ENCODE peak calls at places on chromosomes 7 and 10, in seven cellular contexts. Y is stomach, V is upper lobe of left lung, F is H1, T is right lobe of liver, U is body of pancreas, N is transverse colon. Q is an unnamed sample.

GRCh38 chr10:131314799-131315198 is 3.3 kb upstream of the TCERG1L start:
- DNase-seq in U (no peak), N (no peak), F (no peak), Y (no peak), T (no peak), V (no peak), Q (no peak)

GRCh38 chr7:17371656-17372524 is 73.4 kb downstream of the AHR start:
- DNase-seq in N (no peak), Y (no peak), U (no peak), F (no peak), T (no peak), V (no peak), Q (peak; percentile 72)

GRCh38 chr10:33621143-33621542 is 286.7 kb upstream of the NRP1 start:
- DNase-seq in T (no peak), Y (no peak), V (no peak), U (no peak), N (no peak), F (no peak), Q (no peak)

GRCh38 chr7:146053492-146053891 is 63.1 kb upstream of the CNTNAP2 start:
- DNase-seq in V (no peak), Y (no peak), N (no peak), T (no peak), F (no peak), U (no peak), Q (no peak)

GRCh38 chr7:133235212-133235883 is 17.5 kb upstream of the EXOC4 start:
- DNase-seq in F (no peak), N (no peak), T (no peak), Y (no peak), U (no peak), V (no peak), Q (no peak)

GRCh38 chr10:91409069-91409868 is 875 bp upstream of the HECTD2 start:
- DNase-seq in Y (peak; percentile 70), T (peak; percentile 80), V (peak; percentile 80), N (peak; percentile 77), U (peak; percentile 79), F (no peak), Q (peak; percentile 87)

GRCh38 chr10:132993271-132994260 is 51.2 kb upstream of the CFAP46 start:
- DNase-seq in F (no peak), V (no peak), Y (no peak), U (no peak), N (no peak), T (peak; percentile 14), Q (no peak)

GRCh38 chr10:72134785-72135765 is 46.7 kb upstream of the SPOCK2 start:
- DNase-seq in V (no peak), N (no peak), F (no peak), Y (no peak), T (no peak), U (no peak), Q (no peak)

GRCh38 chr7:31092606-31093005 is 40.5 kb downstream of the ADCYAP1R1 start:
- DNase-seq in T (no peak), N (no peak), F (no peak), V (no peak), U (no peak), Y (no peak), Q (no peak)

DNA sequence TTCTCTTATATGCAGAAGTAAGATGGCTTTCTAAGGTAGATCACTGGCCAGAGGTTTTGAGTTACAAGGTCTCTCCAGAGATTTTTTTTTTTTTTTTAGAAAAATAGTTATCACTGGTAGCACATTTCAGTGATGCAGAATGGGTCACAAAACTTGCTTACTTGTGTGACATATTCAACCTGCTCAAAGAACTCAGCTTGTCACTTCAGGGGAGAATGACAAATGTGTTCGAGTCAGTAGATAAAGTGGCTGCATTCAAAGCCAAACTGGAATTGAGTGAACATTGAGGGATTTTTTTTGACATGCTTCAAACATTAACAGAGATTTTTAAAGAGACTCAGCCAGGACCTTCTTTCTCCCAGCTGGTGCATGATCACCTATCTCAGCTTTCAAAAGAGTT is 33.4 kb downstream of the PHTF2 start:
- DNase-seq in F (no peak), Y (no peak), N (no peak), U (no peak), T (no peak), V (no peak), Q (no peak)
- TF ChIP-seq POLR2A in F (no peak), Y (no peak), N (no peak), U (no peak), T (no peak), V (no peak), Q (no peak)

GRCh38 chr10:95183451-95184230 is 10.4 kb upstream of the ACSM6 start:
- DNase-seq in Y (peak; percentile 92), T (peak; percentile 87), N (peak; percentile 92), F (peak; percentile 51), U (peak; percentile 91), V (peak; percentile 89), Q (peak; percentile 93)
- TF ChIP-seq POLR2A in Y (no peak), T (peak; percentile 55), N (peak; percentile 52), F (no peak), U (peak; percentile 96), V (peak; percentile 69), Q (peak; percentile 41)

DNA sequence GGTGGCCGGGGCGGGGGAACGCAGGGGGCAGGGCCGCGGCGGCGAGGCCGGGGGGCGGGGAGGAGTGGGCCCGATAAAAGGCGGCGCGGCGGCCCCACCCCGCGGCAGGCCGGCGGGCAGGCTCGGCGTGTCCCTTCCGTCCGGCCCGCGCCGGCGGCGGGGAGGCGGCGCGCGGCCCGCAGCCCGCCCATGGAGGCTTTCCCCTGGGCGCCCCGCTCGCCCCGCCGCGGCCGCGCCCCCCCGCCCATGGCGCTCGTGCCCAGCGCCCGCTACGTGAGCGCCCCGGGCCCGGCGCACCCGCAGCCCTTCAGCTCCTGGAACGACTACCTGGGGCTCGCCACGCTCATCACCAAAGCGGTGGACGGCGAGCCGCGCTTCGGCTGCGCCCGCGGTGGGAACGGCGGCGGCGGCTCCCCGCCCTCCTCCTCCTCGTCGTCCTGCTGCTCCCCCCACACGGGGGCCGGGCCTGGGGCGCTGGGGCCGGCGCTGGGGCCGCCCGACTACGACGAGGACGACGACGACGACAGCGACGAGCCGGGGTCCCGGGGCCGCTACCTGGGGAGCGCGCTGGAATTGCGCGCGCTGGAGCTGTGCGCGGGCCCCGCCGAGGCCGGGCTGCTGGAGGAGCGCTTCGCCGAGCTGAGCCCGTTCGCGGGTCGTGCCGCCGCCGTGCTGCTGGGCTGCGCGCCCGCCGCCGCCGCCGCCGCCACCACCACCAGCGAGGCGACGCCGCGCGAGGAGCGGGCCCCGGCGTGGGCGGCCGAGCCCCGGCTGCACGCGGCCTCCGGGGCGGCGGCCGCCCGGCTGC is at the start of gene NANOS1:
- DNase-seq in U (peak; percentile 32), N (no peak), V (no peak), T (peak; percentile 32), Y (no peak), F (no peak), Q (peak; percentile 48)
- TF ChIP-seq POLR2A in U (no peak), N (no peak), V (no peak), T (peak; percentile 25), Y (no peak), F (peak; percentile 74), Q (peak; percentile 87)

GRCh38 chr7:39624935-39625694 is 1.7 kb downstream of the RALA start:
- DNase-seq in T (no peak), Y (no peak), F (no peak), U (no peak), N (no peak), V (no peak), Q (no peak)
- TF ChIP-seq POLR2A in T (no peak), Y (no peak), F (no peak), U (no peak), N (no peak), V (no peak), Q (no peak)

GRCh38 chr7:7569113-7569527 is 2.4 kb downstream of the MIOS start:
- DNase-seq in T (no peak), V (no peak), N (no peak), F (no peak), U (no peak), Y (no peak), Q (no peak)

GRCh38 chr7:7568553-7568952 is 1.9 kb downstream of the MIOS start:
- DNase-seq in N (no peak), Y (no peak), T (no peak), V (no peak), F (no peak), U (no peak), Q (no peak)

GRCh38 chr7:7569615-7570014 is 2.9 kb downstream of the MIOS start:
- DNase-seq in Y (no peak), F (no peak), U (no peak), N (no peak), V (no peak), T (no peak), Q (no peak)

GRCh38 chr7:7567898-7568531 is 1.3 kb downstream of the MIOS start:
- DNase-seq in T (no peak), N (no peak), F (no peak), Y (no peak), U (no peak), V (no peak), Q (no peak)

DNA sequence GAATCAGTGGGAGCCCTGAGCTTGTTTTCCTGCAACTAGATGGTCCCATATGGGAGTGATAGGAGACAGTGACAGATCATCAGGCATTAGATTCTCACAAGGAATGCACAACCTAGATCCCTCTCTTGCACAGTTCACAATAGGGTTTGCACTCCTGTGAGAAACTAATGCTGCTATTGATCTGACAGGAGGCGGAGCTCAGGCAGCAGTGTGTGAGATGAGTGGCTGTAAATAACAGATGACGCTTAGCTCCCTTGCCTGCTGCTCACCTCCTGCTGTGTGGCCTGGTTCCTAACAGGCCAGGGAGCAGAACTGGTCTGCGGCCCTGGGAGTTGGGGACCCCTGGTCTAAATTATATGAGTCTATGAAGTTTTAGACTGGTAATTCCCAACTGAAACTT is 3.9 kb downstream of the MIOS start:
- DNase-seq in V (no peak), Y (no peak), T (no peak), N (no peak), U (peak; percentile 30), F (no peak), Q (no peak)
- TF ChIP-seq POLR2A in V (no peak), Y (no peak), T (no peak), N (no peak), U (no peak), F (no peak), Q (no peak)

GRCh38 chr7:29511337-29511736 is 52.3 kb upstream of the PRR15 start:
- DNase-seq in Y (no peak), U (no peak), N (no peak), F (no peak), T (no peak), V (no peak), Q (no peak)
- TF ChIP-seq POLR2A in Y (no peak), U (no peak), N (no peak), F (no peak), T (no peak), V (no peak), Q (no peak)

GRCh38 chr7:74061840-74062539 is 21.6 kb upstream of the LIMK1 start:
- DNase-seq in V (peak; percentile 91), N (peak; percentile 89), T (peak; percentile 81), Y (peak; percentile 92), F (no peak), U (peak; percentile 92), Q (peak; percentile 99)
- TF ChIP-seq POLR2A in V (peak; percentile 80), N (peak; percentile 69), T (peak; percentile 48), Y (no peak), F (no peak), U (peak; percentile 83), Q (peak; percentile 78)